ENCODE peak calls at places on chromosome 15, in eight cellular contexts. R, A, K, E, O, X, B and G are unnamed samples.

GRCh38 chr15:94582368-94582767 is 351.0 kb downstream of the MCTP2 start:
- DNase-seq in R (peak), A (peak), K (no peak), E (no peak), O (no peak), X (peak), B (no peak), G (peak)

GRCh38 chr15:82021992-82022391 is 23.8 kb downstream of the MEX3B start:
- DNase-seq in R (no peak), A (no peak), K (peak), E (no peak), O (no peak), X (no peak), B (no peak), G (no peak)

GRCh38 chr15:76123031-76123430 is 63.2 kb downstream of the TMEM266 start:
- DNase-seq in R (no peak), A (no peak), K (no peak), E (no peak), O (no peak), X (no peak), B (no peak), G (no peak)

GRCh38 chr15:36426696-36427095 is 152.7 kb upstream of the CDIN1 start:
- DNase-seq in R (no peak), A (no peak), K (peak), E (no peak), O (no peak), X (no peak), B (no peak), G (no peak)

GRCh38 chr15:39869251-39869650 is 50.8 kb downstream of the GPR176 start:
- DNase-seq in R (no peak), A (peak), K (no peak), E (no peak), O (no peak), X (no peak), B (no peak), G (no peak)

GRCh38 chr15:78682013-78682651 is 41.1 kb upstream of the CHRNB4 start:
- DNase-seq in R (no peak), A (no peak), K (no peak), E (no peak), O (no peak), X (no peak), B (no peak), G (no peak)

GRCh38 chr15:74245342-74245931 is 9.3 kb downstream of the CCDC33 start:
- DNase-seq in R (no peak), A (peak), K (no peak), E (peak), O (no peak), X (no peak), B (no peak), G (no peak)

GRCh38 chr15:57237282-57237642 is 139.0 kb upstream of the CGNL1 start:
- DNase-seq in R (no peak), A (peak), K (no peak), E (no peak), O (no peak), X (no peak), B (no peak), G (no peak)

GRCh38 chr15:48946088-48946839 is 17.5 kb downstream of the SHC4 start:
- DNase-seq in R (no peak), A (no peak), K (peak), E (no peak), O (no peak), X (peak), B (no peak), G (no peak)

GRCh38 chr15:72445426-72445825 is 28.7 kb upstream of the ARIH1 start:
- DNase-seq in R (no peak), A (peak), K (no peak), E (no peak), O (no peak), X (no peak), B (no peak), G (no peak)